ENCODE peak calls at places on chromosomes 2 and 18, in four cellular contexts. L is iris pigment epithelial cell, X is hypothalamus, P is globus pallidus. Q is an unnamed sample.

GRCh38 chr2:65358690-65359400 is 73.6 kb downstream of the SPRED2 start:
- DNase-seq in L (no peak), X (no peak), P (no peak), Q (no peak)

GRCh38 chr2:131042161-131042775 is 51.0 kb downstream of the FAM168B start:
- DNase-seq in L (no peak), X (no peak), P (no peak), Q (no peak)

GRCh38 chr2:217916504-217917254 is 86.1 kb downstream of the TNS1 start:
- DNase-seq in L (no peak), X (no peak), P (no peak), Q (peak; percentile 83)

GRCh38 chr2:44833123-44834069 is 108.1 kb upstream of the SIX3 start:
- DNase-seq in L (peak; percentile 43), X (no peak), P (no peak), Q (peak; percentile 82)

GRCh38 chr2:156436477-156437085 is 402 bp downstream of the GPD2 start:
- DNase-seq in L (peak; percentile 34), X (no peak), P (peak; percentile 53), Q (no peak)

GRCh38 chr2:122883849-122884248 is 1128.4 kb downstream of the TSN start:
- DNase-seq in L (no peak), X (no peak), P (no peak), Q (no peak)

GRCh38 chr18:41751652-41752051 is 203.4 kb upstream of the PIK3C3 start:
- DNase-seq in L (no peak), X (no peak), P (peak; percentile 5), Q (no peak)

GRCh38 chr2:28835787-28836186 is 25.2 kb downstream of the SPDYA start:
- DNase-seq in L (no peak), X (no peak), P (no peak), Q (no peak)

GRCh38 chr2:19474128-19474527 is 115.7 kb upstream of the OSR1 start:
- DNase-seq in L (peak; percentile 73), X (peak; percentile 9), P (peak; percentile 63), Q (peak; percentile 26)

GRCh38 chr2:69184224-69184623 is 171.2 kb downstream of the ANTXR1 start:
- DNase-seq in L (peak; percentile 42), X (no peak), P (no peak), Q (no peak)

GRCh38 chr2:70981866-70982810 is 3.7 kb downstream of the ANKRD53 start:
- DNase-seq in L (no peak), X (no peak), P (no peak), Q (no peak)

Q was measured in renal cortical epithelial cell.